ENCODE peak calls at places on chromosomes 3 and 15, in five cellular contexts. X is fibroblast of lung, W is progenitor cell of endocrine pancreas, Y is mesothelial cell of epicardium, C is omental fat pad. Q is an unnamed sample.

GRCh38 chr3:13705051-13705450 is 156.1 kb downstream of the FBLN2 start:
- DNase-seq in X (no peak), W (no peak), Y (no peak), C (no peak), Q (no peak)

GRCh38 chr15:78265752-78266224 is 1.4 kb downstream of the DNAJA4 start:
- DNase-seq in X (peak; percentile 86), W (no peak), Y (no peak), C (no peak), Q (no peak)

GRCh38 chr15:74780983-74781672 is 752 bp upstream of the CSK start:
- DNase-seq in X (peak; percentile 24), W (no peak), Y (no peak), C (no peak), Q (peak; percentile 46)

GRCh38 chr15:56929389-56929788 is 10.9 kb downstream of the TCF12 start:
- DNase-seq in X (peak; percentile 72), W (no peak), Y (no peak), C (no peak), Q (no peak)

GRCh38 chr15:99440029-99440428 is 125.8 kb upstream of the MEF2A start:
- DNase-seq in X (no peak), W (no peak), Y (no peak), C (peak; percentile 15), Q (no peak)

GRCh38 chr3:32510075-32510724 is 7.5 kb upstream of the CMTM6 start:
- DNase-seq in X (peak; percentile 54), W (peak; percentile 34), Y (no peak), C (peak; percentile 29), Q (no peak)

GRCh38 chr3:14441240-14441919 is 39.0 kb downstream of the SLC6A6 start:
- DNase-seq in X (no peak), W (no peak), Y (no peak), C (no peak), Q (no peak)

GRCh38 chr3:179348325-179349013 is 960 bp downstream of the MFN1 start:
- DNase-seq in X (no peak), W (no peak), Y (no peak), C (no peak), Q (no peak)

GRCh38 chr15:93983501-93983900 is 247.9 kb upstream of the MCTP2 start:
- DNase-seq in X (no peak), W (no peak), Y (no peak), C (no peak), Q (no peak)

GRCh38 chr15:42994546-42994945 is 74.0 kb upstream of the TTBK2 start:
- DNase-seq in X (peak; percentile 70), W (no peak), Y (no peak), C (no peak), Q (no peak)

GRCh38 chr3:66394261-66395249 is 106.3 kb downstream of the LRIG1 start:
- DNase-seq in X (peak; percentile 93), W (no peak), Y (no peak), C (no peak), Q (no peak)

GRCh38 chr3:73540969-73541740 is 83.6 kb downstream of the PDZRN3 start:
- DNase-seq in X (peak; percentile 63), W (no peak), Y (no peak), C (no peak), Q (no peak)

GRCh38 chr3:5806192-5806591 is 618.7 kb downstream of the EDEM1 start:
- DNase-seq in X (no peak), W (no peak), Y (no peak), C (no peak), Q (no peak)
- TF ChIP-seq CTCF in X (no peak), W (peak; percentile 59), Y (no peak), C (no peak), Q (no peak)

DNA sequence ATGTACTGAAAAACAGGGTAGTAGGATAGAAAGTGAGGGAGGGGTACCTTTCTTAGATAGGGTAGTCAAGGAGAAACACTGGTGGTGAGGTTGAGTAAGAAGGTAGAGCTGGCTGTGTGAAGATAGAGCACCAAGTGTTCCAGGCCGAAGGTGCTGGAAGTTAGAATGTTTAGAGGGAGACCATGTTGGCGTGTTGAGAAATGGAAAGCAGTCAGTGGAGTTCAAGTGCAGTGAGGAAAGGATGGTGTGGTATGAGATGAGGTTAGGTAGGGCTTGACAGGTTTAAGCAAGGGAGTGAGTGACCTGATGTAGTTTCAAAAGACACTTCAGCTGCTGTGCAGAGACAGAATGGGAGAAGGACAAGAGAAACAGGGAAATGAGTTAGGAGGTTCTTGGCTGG is 54.2 kb upstream of the CHST2 start:
- DNase-seq in X (no peak), W (no peak), Y (no peak), C (no peak), Q (no peak)
- TF ChIP-seq CTCF in X (no peak), W (no peak), Y (no peak), C (no peak), Q (no peak)

DNA sequence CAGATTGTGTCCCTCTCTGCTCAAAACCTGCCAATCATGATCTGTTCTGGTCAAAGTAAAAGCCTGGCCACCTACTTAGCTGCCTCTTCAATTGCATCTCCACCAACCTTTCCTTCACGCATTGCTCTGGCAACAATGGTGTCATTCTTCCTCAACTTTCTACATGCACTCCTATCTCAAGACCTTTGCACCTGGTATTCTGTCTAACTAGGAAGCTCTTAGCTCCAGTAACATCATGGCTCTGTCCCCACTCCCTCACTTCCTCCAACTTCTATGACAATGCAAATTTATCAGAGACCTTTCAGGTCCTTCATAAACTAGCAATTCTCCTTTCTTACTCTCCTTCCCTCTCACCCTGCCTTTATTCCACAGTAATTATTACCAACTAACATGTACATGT is 267.4 kb upstream of the ARL6 start:
- DNase-seq in X (no peak), W (no peak), Y (no peak), C (no peak), Q (no peak)
- TF ChIP-seq CTCF in X (no peak), W (no peak), Y (no peak), C (no peak), Q (no peak)

DNA sequence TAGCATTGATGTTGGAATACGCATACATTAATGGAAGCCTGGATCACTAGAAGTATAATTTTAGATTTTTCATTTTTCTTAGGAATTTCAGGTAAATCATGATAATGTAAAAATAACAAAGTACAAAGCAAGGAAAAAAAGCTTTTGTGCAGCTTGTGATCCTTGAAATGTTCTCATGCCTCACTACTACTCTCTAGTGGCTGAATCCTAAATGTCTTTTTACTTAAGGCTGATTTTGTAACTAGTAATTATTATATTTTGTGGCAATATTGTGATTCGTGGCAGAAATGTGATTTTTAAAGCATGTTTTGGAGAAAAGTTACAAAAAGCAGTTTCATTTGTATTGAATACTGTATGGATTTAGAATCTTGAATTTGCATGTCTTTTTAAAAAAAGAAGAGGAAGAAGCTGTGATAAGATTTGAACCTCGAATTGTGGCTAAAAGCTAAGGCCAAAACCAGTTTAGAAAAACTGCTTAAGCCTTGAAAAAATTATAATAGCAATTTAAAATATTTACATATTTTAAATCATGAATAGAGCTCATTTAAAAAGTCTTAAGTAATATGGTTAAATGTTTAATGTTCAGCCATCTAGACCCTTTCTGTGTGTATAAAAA is 39.0 kb downstream of the U2SURP start:
- DNase-seq in X (peak; percentile 34), W (no peak), Y (no peak), C (no peak), Q (no peak)
- TF ChIP-seq CTCF in X (peak; percentile 52), W (peak; percentile 66), Y (no peak), C (no peak), Q (no peak)

GRCh38 chr15:80099246-80099645 is 39.8 kb downstream of the ZFAND6 start:
- DNase-seq in X (no peak), W (no peak), Y (no peak), C (no peak), Q (no peak)
- TF ChIP-seq CTCF in X (no peak), W (no peak), Y (no peak), C (no peak), Q (no peak)

DNA sequence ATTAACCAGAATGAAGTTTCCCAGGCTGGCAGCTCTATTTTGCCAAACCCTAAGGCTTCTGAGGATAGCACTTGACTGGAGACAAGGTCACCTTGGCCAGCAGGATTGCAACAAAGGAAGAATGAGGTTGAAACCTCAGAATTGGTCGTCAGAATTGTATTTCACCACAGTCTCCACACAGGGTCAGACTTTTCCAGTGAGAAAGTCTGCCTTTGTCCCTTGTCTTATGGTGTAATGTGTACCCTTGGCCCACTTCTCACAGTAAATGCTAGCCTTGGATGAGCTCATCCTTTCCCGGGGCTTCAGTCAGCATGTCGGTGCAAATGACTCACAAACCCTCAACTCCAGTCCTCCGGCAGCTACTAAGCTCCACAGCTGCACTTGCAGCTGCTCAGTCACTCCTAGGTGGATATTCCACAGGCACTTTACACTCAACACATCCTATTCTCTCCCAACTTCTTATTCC is 19.7 kb downstream of the SSR3 start:
- DNase-seq in X (peak; percentile 100), W (no peak), Y (no peak), C (no peak), Q (no peak)
- TF ChIP-seq CTCF in X (peak; percentile 34), W (peak; percentile 21), Y (no peak), C (no peak), Q (no peak)

GRCh38 chr3:156751461-156752025 is 74.6 kb upstream of the LEKR1 start:
- DNase-seq in X (peak; percentile 92), W (no peak), Y (no peak), C (no peak), Q (no peak)
- TF ChIP-seq CTCF in X (no peak), W (no peak), Y (no peak), C (no peak), Q (no peak)

Q was measured in activated B cell treated with CpG ODN at 0.5 μM for 24 hours.